ENCODE peak calls at places on chromosomes 6 and 20, in eight cellular contexts. B, P, C, M, X, U, L and W are unnamed samples.

GRCh38 chr20:49346682-49347081 is 68.8 kb upstream of the ZNFX1 start:
- DNase-seq in B (no peak), P (no peak), C (no peak), M (no peak), X (no peak), U (no peak), L (no peak), W (no peak)

GRCh38 chr6:47146426-47147174 is 104.5 kb upstream of the ADGRF1 start:
- DNase-seq in B (no peak), P (no peak), C (no peak), M (no peak), X (no peak), U (peak), L (no peak), W (no peak)

GRCh38 chr6:87700729-87701675 is 1.0 kb downstream of the AKIRIN2 start:
- DNase-seq in B (no peak), P (peak), C (peak), M (no peak), X (peak), U (peak), L (no peak), W (peak)

GRCh38 chr6:286681-287499 is 5.4 kb upstream of the DUSP22 start:
- DNase-seq in B (peak), P (no peak), C (no peak), M (no peak), X (no peak), U (no peak), L (no peak), W (no peak)

GRCh38 chr20:59185809-59186208 is 22.2 kb downstream of the ZNF831 start:
- DNase-seq in B (no peak), P (no peak), C (no peak), M (no peak), X (no peak), U (no peak), L (no peak), W (no peak)

GRCh38 chr20:9660236-9660868 is 146.0 kb downstream of the LAMP5 start:
- DNase-seq in B (no peak), P (no peak), C (no peak), M (no peak), X (no peak), U (peak), L (no peak), W (no peak)

GRCh38 chr6:29129326-29130012 is 21.6 kb downstream of the OR2J3 start:
- DNase-seq in B (no peak), P (no peak), C (no peak), M (no peak), X (no peak), U (no peak), L (no peak), W (no peak)

GRCh38 chr6:5044866-5045265 is 40.3 kb upstream of the PPP1R3G start:
- DNase-seq in B (no peak), P (no peak), C (no peak), M (no peak), X (no peak), U (peak), L (no peak), W (no peak)

GRCh38 chr20:63856111-63856511 is 5.2 kb upstream of the ABHD16B start:
- DNase-seq in B (no peak), P (no peak), C (no peak), M (no peak), X (no peak), U (no peak), L (no peak), W (no peak)

GRCh38 chr6:166708466-166708865 is 81.4 kb upstream of the RPS6KA2 start:
- DNase-seq in B (no peak), P (no peak), C (no peak), M (no peak), X (no peak), U (no peak), L (no peak), W (no peak)

GRCh38 chr20:58708246-58708931 is 15.8 kb downstream of the NPEPL1 start:
- DNase-seq in B (peak), P (peak), C (no peak), M (no peak), X (no peak), U (peak), L (no peak), W (no peak)

GRCh38 chr6:43120101-43120730 is 44.1 kb downstream of the PTK7 start:
- DNase-seq in B (no peak), P (no peak), C (no peak), M (no peak), X (no peak), U (no peak), L (no peak), W (no peak)

GRCh38 chr6:146336200-146336599 is 207.4 kb upstream of the RAB32 start:
- DNase-seq in B (no peak), P (no peak), C (no peak), M (no peak), X (no peak), U (no peak), L (no peak), W (no peak)

GRCh38 chr20:34301587-34302311 is 1.4 kb downstream of the AHCY start:
- DNase-seq in B (no peak), P (no peak), C (no peak), M (no peak), X (no peak), U (no peak), L (no peak), W (no peak)

GRCh38 chr6:79421707-79422484 is 115.3 kb downstream of the LCA5 start:
- DNase-seq in B (no peak), P (no peak), C (peak), M (no peak), X (no peak), U (no peak), L (no peak), W (no peak)

GRCh38 chr6:19578489-19578888 is 258.7 kb upstream of the ID4 start:
- DNase-seq in B (no peak), P (no peak), C (no peak), M (no peak), X (no peak), U (no peak), L (no peak), W (no peak)